ENCODE peak calls at places on chromosomes 12 and 14, in eight cellular contexts. Y is GM06990; I is iris pigment epithelial cell; B is effector CD4-positive, alpha-beta T cell; L is activated T-cell treated with anti-CD3 and anti-CD28 coated beads, Interleukin-2, amount 50 U/mL, for 1 hour; R is left lung; K is H4; C is RCC 7860. A is an unnamed sample.

GRCh38 chr14:24576766-24577165 is 716 bp upstream of the CTSG start:
- DNase-seq in Y (no peak), I (no peak), B (no peak), L (no peak), R (no peak), K (no peak), C (no peak), A (no peak)

GRCh38 chr12:71426030-71426570 is 13.5 kb upstream of the LGR5 start:
- DNase-seq in Y (no peak), I (no peak), B (no peak), L (no peak), R (no peak), K (no peak), C (no peak), A (no peak)

GRCh38 chr12:46461459-46461858 is 88.9 kb upstream of the SLC38A2 start:
- DNase-seq in Y (no peak), I (no peak), B (no peak), L (no peak), R (no peak), K (no peak), C (no peak), A (no peak)

GRCh38 chr14:99654235-99655000 is 9.5 kb downstream of the HHIPL1 start:
- DNase-seq in Y (no peak), I (peak; percentile 94), B (no peak), L (no peak), R (peak; percentile 67), K (peak; percentile 69), C (no peak), A (peak; percentile 78)

GRCh38 chr12:109732321-109733305 is 19.0 kb downstream of the FAM222A start:
- DNase-seq in Y (no peak), I (no peak), B (no peak), L (peak; percentile 4), R (no peak), K (no peak), C (no peak), A (no peak)

GRCh38 chr14:100783630-100784321 is 42.1 kb upstream of the MEG3 start:
- DNase-seq in Y (no peak), I (no peak), B (no peak), L (no peak), R (peak; percentile 23), K (no peak), C (no peak), A (no peak)

GRCh38 chr14:47102472-47102871 is 450.9 kb upstream of the RPL10L start:
- DNase-seq in Y (no peak), I (no peak), B (no peak), L (no peak), R (no peak), K (no peak), C (no peak), A (no peak)

GRCh38 chr14:90647469-90647868 is 168.8 kb downstream of the TTC7B start:
- DNase-seq in Y (no peak), I (no peak), B (no peak), L (no peak), R (no peak), K (no peak), C (no peak), A (no peak)

GRCh38 chr14:45114327-45114726 is 20.0 kb downstream of the FKBP3 start:
- DNase-seq in Y (no peak), I (no peak), B (no peak), L (no peak), R (no peak), K (no peak), C (no peak), A (no peak)

GRCh38 chr14:91246051-91246852 is 1.7 kb upstream of the GPR68 start:
- DNase-seq in Y (no peak), I (no peak), B (peak; percentile 78), L (peak; percentile 67), R (no peak), K (no peak), C (no peak), A (no peak)

GRCh38 chr12:1011091-1011490 is 20.1 kb downstream of the ERC1 start:
- DNase-seq in Y (no peak), I (no peak), B (no peak), L (no peak), R (no peak), K (no peak), C (peak; percentile 0), A (no peak)

GRCh38 chr12:27236498-27236897 is 7.6 kb upstream of the STK38L start:
- DNase-seq in Y (no peak), I (peak; percentile 39), B (no peak), L (no peak), R (no peak), K (peak; percentile 43), C (peak; percentile 13), A (no peak)

GRCh38 chr12:51150777-51151176 is 22.2 kb downstream of the TFCP2 start:
- DNase-seq in Y (no peak), I (no peak), B (no peak), L (no peak), R (no peak), K (no peak), C (no peak), A (no peak)

GRCh38 chr12:3727877-3728632 is 24.9 kb downstream of the CRACR2A start:
- DNase-seq in Y (peak; percentile 13), I (peak; percentile 36), B (no peak), L (no peak), R (no peak), K (peak; percentile 96), C (no peak), A (peak; percentile 26)

GRCh38 chr12:70045036-70045435 is 198.2 kb upstream of the CNOT2 start:
- DNase-seq in Y (no peak), I (peak; percentile 42), B (no peak), L (no peak), R (no peak), K (no peak), C (no peak), A (peak; percentile 6)

GRCh38 chr12:52805000-52805399 is 8.9 kb downstream of the KRT4 start:
- DNase-seq in Y (no peak), I (no peak), B (no peak), L (no peak), R (no peak), K (no peak), C (no peak), A (no peak)

GRCh38 chr14:35932136-35932535 is 106.0 kb downstream of the BRMS1L start:
- DNase-seq in Y (no peak), I (no peak), B (no peak), L (no peak), R (no peak), K (no peak), C (no peak), A (no peak)

GRCh38 chr14:93019367-93019843 is 96.3 kb downstream of the ITPK1 start:
- DNase-seq in Y (no peak), I (no peak), B (no peak), L (no peak), R (no peak), K (no peak), C (no peak), A (no peak)